ENCODE peak calls at places on chromosomes 3 and 15, in five cellular contexts. T is GM23248, N is prostate gland, J is fibroblast of lung, A is neuronal stem cell. R is an unnamed sample.

GRCh38 chr3:41301548-41301947 is 102.2 kb downstream of the CTNNB1 start:
- DNase-seq in T (peak; percentile 3), N (no peak), J (no peak), A (no peak), R (no peak)

GRCh38 chr3:120348065-120348980 is 831 bp downstream of the LRRC58 start:
- DNase-seq in T (no peak), N (no peak), J (peak; percentile 4), A (no peak), R (peak; percentile 63)

GRCh38 chr15:38252481-38253311 is at the start of gene SPRED1:
- DNase-seq in T (peak; percentile 88), N (peak; percentile 67), J (no peak), A (peak; percentile 74), R (peak; percentile 20)

GRCh38 chr15:87736401-87736800 is 520.1 kb downstream of the NTRK3 start:
- DNase-seq in T (peak; percentile 63), N (no peak), J (no peak), A (no peak), R (no peak)

GRCh38 chr3:135690664-135691063 is 274.9 kb upstream of the PPP2R3A start:
- DNase-seq in T (no peak), N (no peak), J (no peak), A (no peak), R (no peak)

GRCh38 chr15:45091581-45091980 is 22.4 kb downstream of the DUOX2 start:
- DNase-seq in T (peak; percentile 49), N (no peak), J (no peak), A (no peak), R (no peak)

GRCh38 chr3:143775401-143775970 is 72.8 kb downstream of the SLC9A9 start:
- DNase-seq in T (peak; percentile 65), N (peak; percentile 17), J (peak; percentile 64), A (no peak), R (peak; percentile 2)

GRCh38 chr15:63560741-63561448 is 36.3 kb upstream of the FBXL22 start:
- DNase-seq in T (peak; percentile 5), N (no peak), J (no peak), A (no peak), R (no peak)

GRCh38 chr15:92638291-92638708 is 17.3 kb downstream of the FAM174B start:
- DNase-seq in T (no peak), N (peak; percentile 79), J (peak; percentile 57), A (no peak), R (no peak)

GRCh38 chr15:99719096-99719541 is 14.1 kb downstream of the LYSMD4 start:
- DNase-seq in T (peak; percentile 50), N (no peak), J (peak; percentile 84), A (no peak), R (no peak)

GRCh38 chr15:88231909-88232308 is 24.6 kb downstream of the NTRK3 start:
- DNase-seq in T (no peak), N (no peak), J (no peak), A (no peak), R (no peak)

GRCh38 chr3:55461896-55462295 is 25.2 kb downstream of the WNT5A start:
- DNase-seq in T (peak; percentile 80), N (no peak), J (peak; percentile 57), A (no peak), R (no peak)

GRCh38 chr3:95184038-95184437 is 1121.2 kb downstream of the NSUN3 start:
- DNase-seq in T (no peak), N (no peak), J (no peak), A (no peak), R (no peak)

GRCh38 chr3:50600841-50601591 is 10.6 kb downstream of the CISH start:
- DNase-seq in T (peak; percentile 98), N (peak; percentile 96), J (peak; percentile 98), A (no peak), R (peak; percentile 97)

GRCh38 chr15:70083946-70084345 is 13.8 kb downstream of the TLE3 start:
- DNase-seq in T (no peak), N (no peak), J (no peak), A (no peak), R (no peak)

GRCh38 chr3:108388136-108389132 is 92.1 kb downstream of the HHLA2 start:
- DNase-seq in T (peak; percentile 14), N (no peak), J (no peak), A (no peak), R (no peak)

GRCh38 chr15:23628612-23629233 is 18.9 kb downstream of the MAGEL2 start:
- DNase-seq in T (no peak), N (no peak), J (no peak), A (no peak), R (no peak)

GRCh38 chr15:40846846-40847224 is 3.0 kb downstream of the SPINT1 start:
- DNase-seq in T (peak; percentile 55), N (no peak), J (no peak), A (no peak), R (no peak)

GRCh38 chr15:85318048-85318731 is 62.2 kb upstream of the AKAP13 start:
- DNase-seq in T (peak; percentile 89), N (no peak), J (peak; percentile 96), A (no peak), R (no peak)

GRCh38 chr3:172553526-172554252 is 30.5 kb upstream of the TNFSF10 start:
- DNase-seq in T (no peak), N (no peak), J (no peak), A (no peak), R (no peak)

GRCh38 chr15:78790027-78790426 is 21.2 kb downstream of the ADAMTS7 start:
- DNase-seq in T (peak; percentile 13), N (no peak), J (no peak), A (no peak), R (peak; percentile 27)

GRCh38 chr3:71316378-71316777 is 267.1 kb downstream of the FOXP1 start:
- DNase-seq in T (no peak), N (no peak), J (no peak), A (no peak), R (no peak)

DNA sequence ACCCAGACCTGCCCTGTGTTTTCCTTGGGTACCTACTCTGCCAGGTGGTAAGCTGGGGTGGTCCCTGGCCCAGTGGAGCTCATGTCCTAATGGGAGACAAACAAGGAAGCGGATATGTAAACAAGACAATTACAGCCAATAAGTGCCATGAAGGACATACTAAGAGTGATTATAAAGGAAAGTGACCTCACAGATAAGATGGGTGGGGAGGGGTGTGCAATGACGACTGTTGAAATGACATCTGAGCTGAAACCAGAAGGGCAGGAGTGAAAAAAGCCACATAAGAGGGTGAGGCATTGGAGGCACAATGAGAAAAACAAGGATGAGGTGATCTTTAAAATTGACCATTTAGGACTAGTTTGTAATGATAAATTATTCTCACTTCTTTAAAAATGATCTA is 336.2 kb upstream of the IL12A start:
- DNase-seq in T (no peak), N (no peak), J (no peak), A (no peak), R (no peak)
- H3K4me3 ChIP-seq in T (no peak overlapping the region), N (no peak overlapping the region), J (no peak overlapping the region), A (no peak overlapping the region), R (no peak overlapping the region)

DNA sequence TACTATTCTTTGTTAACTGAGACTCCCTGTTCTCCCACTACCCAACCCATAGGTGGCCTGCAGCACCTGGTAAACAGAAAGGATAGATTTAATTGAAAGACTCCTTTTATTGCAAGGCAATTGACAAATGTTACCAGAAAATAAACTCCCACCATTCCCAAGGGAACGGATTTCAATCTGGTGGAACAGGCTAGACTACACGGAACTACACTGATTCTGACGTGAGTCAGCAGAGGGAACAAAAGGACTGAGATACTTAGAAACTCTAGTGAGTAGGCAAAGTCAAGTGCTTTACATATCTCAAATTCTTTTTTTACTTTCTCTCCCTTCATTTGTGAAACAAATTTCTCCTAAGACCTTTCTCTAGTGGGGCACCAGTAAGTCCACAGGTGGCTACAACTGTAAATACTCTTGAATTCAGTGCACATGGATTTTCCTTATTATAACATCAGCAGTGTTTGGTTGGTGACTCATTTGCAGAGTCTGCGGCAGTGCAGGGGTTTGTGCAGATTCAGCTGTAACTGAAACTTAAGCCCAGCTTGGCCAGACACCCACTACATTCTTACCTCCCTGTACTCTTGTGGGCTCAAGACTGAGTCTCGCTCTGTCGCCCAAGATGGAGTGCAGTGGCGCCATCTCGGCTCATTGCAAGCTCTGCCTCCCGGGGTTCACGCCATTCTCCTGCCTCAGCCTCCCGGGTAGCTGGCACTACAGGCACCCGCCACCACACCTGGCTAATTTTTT is 34.3 kb upstream of the PLSCR2 start:
- DNase-seq in T (peak; percentile 89), N (peak; percentile 37), J (peak; percentile 93), A (no peak), R (no peak)
- H3K4me3 ChIP-seq in T (peak overlapping the region; percentile 21), N (no peak overlapping the region), J (no peak overlapping the region), A (no peak overlapping the region), R (no peak overlapping the region)

DNA sequence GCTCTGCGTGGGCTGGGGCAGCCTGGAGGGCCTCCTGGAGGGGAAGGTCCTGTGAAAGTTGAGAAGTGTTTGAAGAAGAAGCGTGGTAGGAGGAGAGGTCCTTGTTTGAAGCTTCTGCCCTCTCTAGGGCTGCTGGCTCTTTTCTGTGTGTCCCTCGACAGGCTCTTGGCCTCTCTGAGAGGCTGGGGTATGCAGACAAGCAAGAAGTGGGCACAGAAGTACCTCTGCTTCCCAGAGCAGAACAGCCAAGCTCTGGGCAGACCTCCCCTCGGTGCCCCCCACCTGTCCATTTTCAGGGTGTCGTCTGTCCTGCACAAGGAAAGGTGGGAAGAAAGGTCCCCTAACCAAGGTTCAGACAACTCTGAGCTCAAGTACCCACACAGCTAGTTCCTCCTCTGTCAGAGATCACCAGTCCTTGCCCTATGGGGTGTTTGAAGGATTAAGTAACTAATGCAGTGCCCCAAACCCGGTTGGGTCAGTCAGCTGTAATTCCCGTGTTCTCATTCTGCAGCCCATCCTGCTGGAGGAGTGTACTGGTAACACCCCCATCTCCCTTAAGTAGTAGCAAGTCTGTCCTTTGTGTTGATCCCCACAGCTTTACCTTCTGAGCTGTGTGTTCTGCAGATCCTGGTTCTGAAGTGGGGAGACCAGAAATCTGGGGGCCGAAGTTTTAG is 6.3 kb downstream of the CSK start:
- DNase-seq in T (no peak), N (no peak), J (no peak), A (no peak), R (peak; percentile 81)
- H3K4me3 ChIP-seq in T (no peak overlapping the region), N (no peak overlapping the region), J (no peak overlapping the region), A (no peak overlapping the region), R (peak overlapping the region; percentile 43)

GRCh38 chr15:81321667-81322066 is 2.3 kb downstream of the STARD5 start:
- DNase-seq in T (no peak), N (no peak), J (no peak), A (no peak), R (no peak)

GRCh38 chr15:81323559-81323943 is 390 bp downstream of the STARD5 start:
- DNase-seq in T (peak; percentile 29), N (no peak), J (no peak), A (no peak), R (no peak)

GRCh38 chr15:81323944-81324881 is at the start of gene STARD5:
- DNase-seq in T (peak; percentile 100), N (peak; percentile 98), J (peak; percentile 95), A (peak; percentile 96), R (peak; percentile 87)

GRCh38 chr15:81326466-81327212 is 2.7 kb upstream of the STARD5 start:
- DNase-seq in T (peak; percentile 57), N (no peak), J (no peak), A (no peak), R (no peak)

DNA sequence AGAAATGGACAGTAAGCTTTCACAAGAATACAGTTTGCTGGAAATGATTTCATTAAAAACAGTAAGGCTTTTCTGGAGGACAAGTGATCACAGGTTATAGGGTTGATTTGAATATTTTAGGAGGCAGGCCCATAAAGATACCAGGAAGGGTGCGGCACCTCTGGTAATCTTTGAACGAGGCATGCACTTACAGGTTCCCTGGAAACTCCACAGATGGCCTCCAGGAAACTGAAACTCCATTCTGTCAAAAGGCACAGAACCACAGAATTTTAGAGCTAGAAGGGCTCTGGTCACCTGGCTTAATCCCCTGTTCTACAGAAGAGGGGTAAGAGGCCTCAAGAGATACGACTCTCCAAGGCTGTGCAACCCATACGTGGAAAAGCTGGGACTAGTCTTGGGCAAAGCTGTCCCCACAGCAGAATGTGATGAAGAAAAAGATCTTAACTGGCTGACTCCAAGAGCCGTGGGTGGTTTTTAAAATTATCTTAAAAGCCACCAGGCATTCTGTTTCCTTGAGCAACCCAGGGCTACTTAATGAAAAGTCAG is 1.2 kb downstream of the STARD5 start:
- DNase-seq in T (peak; percentile 42), N (no peak), J (no peak), A (no peak), R (no peak)
- H3K4me3 ChIP-seq in T (peak overlapping the region; percentile 88), N (peak overlapping the region; percentile 7), J (peak overlapping the region; percentile 80), A (no peak overlapping the region), R (no peak overlapping the region)